ENCODE peak calls at places on chromosomes 5 and 9, in five cellular contexts. J is thoracic aorta, T is IMR-90, O is ascending aorta, Q is MM.1S. E is an unnamed sample.

GRCh38 chr5:136066705-136067271 is 38.0 kb downstream of the TGFBI start:
- DNase-seq in J (no peak), T (peak; percentile 77), O (no peak), Q (no peak), E (peak; percentile 58)

GRCh38 chr9:93902780-93903655 is 52.1 kb downstream of the BARX1 start:
- DNase-seq in J (no peak), T (no peak), O (no peak), Q (no peak), E (peak; percentile 89)

GRCh38 chr9:129140397-129141065 is 29.3 kb downstream of the PTPA start:
- DNase-seq in J (no peak), T (peak; percentile 45), O (no peak), Q (peak; percentile 22), E (peak; percentile 90)

GRCh38 chr5:174091006-174091578 is 45.6 kb downstream of the NSG2 start:
- DNase-seq in J (no peak), T (no peak), O (no peak), Q (no peak), E (no peak)

GRCh38 chr5:581266-581665 is 30.9 kb upstream of the CEP72 start:
- DNase-seq in J (no peak), T (no peak), O (no peak), Q (no peak), E (no peak)

GRCh38 chr9:106916491-106917235 is 53.7 kb downstream of the ZNF462 start:
- DNase-seq in J (no peak), T (peak; percentile 92), O (no peak), Q (no peak), E (no peak)

GRCh38 chr5:119340597-119341218 is 15.1 kb upstream of the TNFAIP8 start:
- DNase-seq in J (no peak), T (no peak), O (no peak), Q (peak; percentile 96), E (no peak)

GRCh38 chr5:71830626-71831539 is 111.8 kb downstream of the CARTPT start:
- DNase-seq in J (peak; percentile 80), T (peak; percentile 83), O (peak; percentile 48), Q (no peak), E (peak; percentile 83)

GRCh38 chr9:2718698-2719033 is 1.4 kb downstream of the KCNV2 start:
- DNase-seq in J (no peak), T (no peak), O (no peak), Q (no peak), E (no peak)

GRCh38 chr9:72356019-72356653 is 8.9 kb downstream of the ZFAND5 start:
- DNase-seq in J (no peak), T (no peak), O (no peak), Q (no peak), E (no peak)

GRCh38 chr9:72354704-72355103 is 10.3 kb downstream of the ZFAND5 start:
- DNase-seq in J (no peak), T (no peak), O (no peak), Q (no peak), E (no peak)

GRCh38 chr9:72353455-72354116 is 11.4 kb downstream of the ZFAND5 start:
- DNase-seq in J (no peak), T (no peak), O (no peak), Q (no peak), E (no peak)

GRCh38 chr9:72352911-72353388 is 12.1 kb downstream of the ZFAND5 start:
- DNase-seq in J (no peak), T (peak; percentile 42), O (no peak), Q (no peak), E (no peak)

GRCh38 chr9:72355153-72355552 is 9.9 kb downstream of the ZFAND5 start:
- DNase-seq in J (no peak), T (no peak), O (no peak), Q (no peak), E (no peak)
- H3K4me1 ChIP-seq in J (peaks cover 46% of the 10 kb centered on the region), T (peaks cover 15% of the 10 kb centered on the region), O (peaks cover 38% of the 10 kb centered on the region), Q (peaks cover 23% of the 10 kb centered on the region), E (peaks cover 20% of the 10 kb centered on the region)

GRCh38 chr9:136740069-136740468 is 2.7 kb downstream of the LCN10 start:
- DNase-seq in J (no peak), T (no peak), O (no peak), Q (no peak), E (peak; percentile 84)

GRCh38 chr9:136742640-136743391 is at the start of gene LCN10:
- DNase-seq in J (no peak), T (no peak), O (no peak), Q (no peak), E (peak; percentile 90)

GRCh38 chr9:136740491-136740890 is 2.2 kb downstream of the LCN10 start:
- DNase-seq in J (no peak), T (no peak), O (no peak), Q (no peak), E (peak; percentile 86)

GRCh38 chr9:136741885-136742568 is 713 bp downstream of the LCN10 start:
- DNase-seq in J (no peak), T (no peak), O (no peak), Q (no peak), E (no peak)

DNA sequence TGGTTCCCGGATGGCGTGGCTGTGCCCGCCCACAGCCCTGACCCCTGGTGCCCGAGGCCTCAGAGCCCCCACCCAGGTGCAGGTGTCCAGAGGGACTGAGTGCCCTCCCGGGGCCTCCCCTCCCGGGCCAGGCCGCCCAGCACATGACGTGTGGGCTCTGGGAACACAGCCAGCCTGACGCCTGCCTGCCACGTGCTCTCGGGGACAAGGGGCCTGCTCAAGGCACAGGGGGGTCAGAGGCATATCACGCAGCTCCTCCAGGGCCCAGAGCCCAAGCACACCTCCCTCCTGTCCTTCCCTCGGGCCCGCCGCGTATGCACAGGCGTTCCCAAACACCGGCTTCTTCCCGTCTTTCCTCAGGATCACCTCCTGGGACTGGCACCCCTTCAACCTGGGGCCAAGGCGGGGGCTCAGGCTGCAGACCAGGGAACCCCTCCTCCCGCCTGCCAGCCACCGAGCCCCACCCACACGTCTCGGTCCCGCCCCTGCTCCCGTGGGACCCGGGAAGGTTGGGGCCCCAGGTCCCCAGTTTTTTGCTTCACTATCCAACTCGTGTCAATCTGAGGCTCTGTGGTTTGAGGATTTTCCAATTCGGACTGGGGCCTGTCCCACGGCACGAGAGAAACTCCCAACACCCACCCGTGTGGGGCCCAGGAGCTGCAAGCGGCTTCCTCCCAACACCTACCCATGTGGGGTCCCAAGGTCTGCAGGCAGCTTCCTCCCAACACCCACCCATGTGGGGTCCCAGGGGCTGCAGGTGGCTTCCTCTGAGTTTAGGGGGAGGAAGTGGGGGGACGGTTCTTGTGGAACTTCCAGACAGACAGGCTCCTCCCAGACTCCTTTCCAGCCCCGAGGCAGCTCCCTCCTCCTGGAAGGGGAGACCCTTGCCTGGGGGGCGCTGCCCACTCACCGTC is 1.5 kb downstream of the LCN10 start:
- DNase-seq in J (no peak), T (peak; percentile 34), O (no peak), Q (no peak), E (peak; percentile 92)
- H3K4me1 ChIP-seq in J (no peaks in the 10 kb centered on the region), T (peaks cover 3% of the 10 kb centered on the region), O (no peaks in the 10 kb centered on the region), Q (no peaks in the 10 kb centered on the region), E (peaks cover 7% of the 10 kb centered on the region)

GRCh38 chr9:136565075-136565721 is 19.4 kb upstream of the NOTCH1 start:
- DNase-seq in J (no peak), T (no peak), O (no peak), Q (no peak), E (peak; percentile 77)
- H3K4me1 ChIP-seq in J (peaks cover 36% of the 10 kb centered on the region), T (peaks cover 21% of the 10 kb centered on the region), O (peaks cover 39% of the 10 kb centered on the region), Q (peaks cover 16% of the 10 kb centered on the region), E (peaks cover 31% of the 10 kb centered on the region)

DNA sequence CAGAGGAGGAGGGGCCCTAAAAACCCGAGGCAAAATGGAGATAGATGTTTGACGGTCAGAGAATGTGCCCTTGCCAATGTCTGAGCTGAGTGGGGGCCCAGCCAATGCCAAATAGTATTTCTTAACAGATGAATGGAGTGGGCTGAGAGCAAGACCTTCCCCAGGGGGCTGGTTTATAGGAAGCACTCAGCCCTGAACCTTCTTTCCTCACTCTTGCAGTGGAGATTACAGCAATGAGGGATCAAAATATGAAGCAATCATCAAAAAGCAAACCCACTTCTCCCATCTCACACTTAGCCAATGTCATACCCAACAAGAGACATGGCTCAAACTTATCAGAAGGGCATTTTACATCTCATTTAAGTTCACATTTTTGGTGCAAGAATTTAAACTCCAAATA is 350.3 kb downstream of the GADD45G start:
- DNase-seq in J (no peak), T (no peak), O (no peak), Q (no peak), E (no peak)
- H3K4me1 ChIP-seq in J (peaks cover 7% of the 10 kb centered on the region), T (no peaks in the 10 kb centered on the region), O (peaks cover 5% of the 10 kb centered on the region), Q (no peaks in the 10 kb centered on the region), E (peaks cover 13% of the 10 kb centered on the region)